ENCODE peak calls at places on chromosomes 4 and X, in eight cellular contexts. W, E, C, F, V, O, P and Q are unnamed samples.

GRCh38 chrX:850471-850916 is 219.9 kb downstream of the SHOX start:
- DNase-seq in W (peak; percentile 52), E (no peak), V (no peak), C (no peak), F (no peak), P (peak; percentile 4), O (no peak), Q (no peak)

GRCh38 chr4:88953400-88953799 is 103.6 kb downstream of the FAM13A start:
- DNase-seq in O (no peak), V (no peak), P (no peak), F (no peak), C (no peak), W (no peak), E (no peak), Q (no peak)

GRCh38 chrX:77398341-77398740 is 48.8 kb upstream of the FGF16 start:
- DNase-seq in O (no peak), F (no peak), W (no peak), C (no peak), V (no peak), P (no peak), E (no peak), Q (no peak)

GRCh38 chr4:40190880-40191815 is 5.7 kb upstream of the RHOH start:
- DNase-seq in F (no peak), C (no peak), E (no peak), O (no peak), V (no peak), W (peak; percentile 42), P (peak; percentile 75), Q (no peak)

GRCh38 chr4:86554641-86555040 is 39.5 kb upstream of the PTPN13 start:
- DNase-seq in W (no peak), P (no peak), E (no peak), V (no peak), F (no peak), C (no peak), O (no peak), Q (no peak)

GRCh38 chr4:151331276-151332042 is 6.1 kb upstream of the SH3D19 start:
- DNase-seq in W (no peak), V (no peak), P (peak; percentile 20), E (no peak), C (no peak), F (no peak), O (no peak), Q (no peak)

GRCh38 chrX:132940727-132941162 is 17.7 kb downstream of the HS6ST2 start:
- DNase-seq in W (no peak), P (peak; percentile 31), F (no peak), C (peak; percentile 4), O (no peak), V (no peak), E (no peak), Q (no peak)

GRCh38 chrX:17679820-17680219 is 57.5 kb upstream of the SCML1 start:
- DNase-seq in W (no peak), O (peak; percentile 29), V (no peak), C (no peak), P (no peak), E (no peak), F (no peak), Q (no peak)

GRCh38 chr4:16205298-16206164 is 20.7 kb downstream of the TAPT1 start:
- DNase-seq in W (no peak), O (no peak), F (no peak), E (no peak), C (no peak), V (peak; percentile 24), P (peak; percentile 31), Q (no peak)

GRCh38 chr4:121380448-121381147 is at the start of gene QRFPR:
- DNase-seq in V (no peak), W (peak; percentile 70), O (no peak), C (no peak), F (no peak), P (no peak), E (peak; percentile 73), Q (no peak)

GRCh38 chr4:150209140-150209829 is 131.0 kb downstream of the DCLK2 start:
- DNase-seq in C (peak; percentile 49), F (peak; percentile 80), W (peak; percentile 66), P (peak; percentile 41), O (peak; percentile 69), V (peak; percentile 73), E (no peak), Q (no peak)

GRCh38 chrX:17377047-17377692 is 2.2 kb downstream of the NHS start:
- DNase-seq in W (peak; percentile 48), O (peak; percentile 51), F (peak; percentile 86), P (no peak), V (peak; percentile 1), E (no peak), C (peak; percentile 40), Q (no peak)

GRCh38 chr4:82528868-82529267 is 32.9 kb downstream of the TMEM150C start:
- DNase-seq in C (no peak), W (no peak), P (peak; percentile 23), O (no peak), V (no peak), F (no peak), E (no peak), Q (no peak)

GRCh38 chr4:98572697-98573096 is 85.7 kb downstream of the TSPAN5 start:
- DNase-seq in P (no peak), F (no peak), O (no peak), W (no peak), E (no peak), C (no peak), V (no peak), Q (no peak)

GRCh38 chrX:114581528-114582263 is 2.2 kb upstream of the HTR2C start:
- DNase-seq in V (no peak), F (no peak), C (no peak), E (no peak), O (no peak), W (peak; percentile 50), P (no peak), Q (no peak)

GRCh38 chr4:181685911-181686310 is 557.3 kb upstream of the TENM3 start:
- DNase-seq in O (no peak), W (no peak), F (no peak), C (no peak), V (no peak), P (no peak), E (no peak), Q (no peak)

GRCh38 chr4:95798003-95798402 is 41.9 kb upstream of the PDHA2 start:
- DNase-seq in C (no peak), E (no peak), P (no peak), O (no peak), W (no peak), F (no peak), V (no peak), Q (no peak)

GRCh38 chr4:16967722-16968121 is 69.3 kb upstream of the LDB2 start:
- DNase-seq in E (no peak), F (peak; percentile 87), O (peak; percentile 23), C (no peak), P (no peak), V (peak; percentile 11), W (no peak), Q (no peak)

GRCh38 chr4:86935499-86935832 is 655 bp downstream of the AFF1 start:
- DNase-seq in P (no peak), V (no peak), F (no peak), W (no peak), E (no peak), O (no peak), C (no peak), Q (peak; percentile 92)

GRCh38 chrX:110407910-110408545 is 49.4 kb downstream of the RTL9 start:
- DNase-seq in C (peak; percentile 39), V (peak; percentile 29), E (no peak), O (peak; percentile 28), P (peak; percentile 37), W (peak; percentile 62), F (no peak), Q (no peak)

GRCh38 chr4:153497988-153498967 is 32.1 kb downstream of the TMEM131L start:
- DNase-seq in W (peak; percentile 41), E (no peak), O (no peak), F (no peak), V (no peak), C (no peak), P (no peak), Q (no peak)
- H3K27ac ChIP-seq in W (no peak overlapping the region), E (peak overlapping the region; percentile 67), O (peak overlapping the region; percentile 63), F (peak overlapping the region; percentile 74), V (no peak overlapping the region), C (no peak overlapping the region), P (no peak overlapping the region), Q (peak overlapping the region; percentile 37)

DNA sequence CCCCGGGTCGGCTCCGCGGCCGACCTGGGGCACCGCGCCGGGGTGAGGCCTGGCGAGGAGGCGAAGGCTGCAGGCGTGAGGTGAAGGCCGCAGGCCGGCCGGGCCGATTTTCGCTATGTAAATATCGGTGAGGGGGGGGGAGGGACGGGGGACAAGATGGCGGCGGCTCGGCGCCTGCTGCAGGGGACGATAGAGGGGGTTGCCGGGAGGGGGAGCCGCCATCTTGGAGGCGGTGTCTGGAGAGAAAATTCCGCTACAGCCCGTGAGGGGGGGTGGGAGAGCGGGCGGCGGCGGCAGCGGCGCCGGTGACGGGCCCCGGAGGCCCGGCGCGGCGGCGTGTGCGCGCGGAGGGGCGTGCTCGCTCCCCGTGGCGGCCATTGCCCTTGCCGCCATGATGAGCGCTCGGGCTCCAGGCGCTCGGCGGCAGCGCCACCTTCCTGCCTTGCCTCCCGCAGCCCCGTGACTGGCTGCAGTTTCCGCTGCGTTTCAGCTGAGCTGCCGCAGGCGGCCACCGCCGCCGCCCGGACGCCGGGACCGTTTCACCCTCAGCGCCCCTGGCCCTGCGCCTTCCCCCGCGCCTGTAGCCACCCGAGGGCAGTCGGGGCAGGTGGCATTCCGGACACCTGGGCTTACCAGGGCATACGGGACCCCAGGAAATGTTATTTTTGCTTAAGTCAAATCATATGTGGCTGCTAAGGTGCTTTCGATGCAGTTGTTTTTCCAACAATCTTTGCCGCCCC is 692 bp downstream of the ZFX start:
- DNase-seq in O (peak; percentile 95), V (peak; percentile 68), C (peak; percentile 61), F (peak; percentile 97), P (peak; percentile 67), E (peak; percentile 98), W (peak; percentile 68), Q (peak; percentile 95)
- TF ChIP-seq POLR2AphosphoS5 in O (peak; percentile 66), V (peak; percentile 48), C (peak; percentile 62), F (peak; percentile 66), P (peak; percentile 35), E (peak; percentile 87), W (peak; percentile 60), Q (no peak)

DNA sequence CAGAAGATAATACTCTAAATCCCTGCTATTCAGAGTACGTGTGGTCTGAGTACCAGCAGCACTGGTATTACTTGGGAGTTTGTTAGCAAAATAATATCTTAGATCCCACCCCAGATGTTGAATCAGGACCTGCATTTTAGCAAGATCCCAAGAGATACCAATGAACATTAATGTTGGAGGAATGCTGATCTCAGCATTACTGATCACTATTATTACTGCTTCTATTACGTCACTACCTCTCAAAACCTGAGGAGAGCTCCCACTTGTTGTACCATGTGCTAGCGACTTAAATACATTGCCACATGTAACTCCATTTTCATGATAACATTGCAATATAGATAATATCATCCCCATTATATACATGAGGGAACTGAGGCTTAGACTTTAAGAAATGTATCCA is 185.2 kb downstream of the SPRY1 start:
- DNase-seq in C (no peak), V (no peak), F (no peak), O (no peak), P (no peak), E (no peak), W (no peak), Q (no peak)
- H3K27ac ChIP-seq in C (no peak overlapping the region), V (no peak overlapping the region), F (no peak overlapping the region), O (no peak overlapping the region), P (no peak overlapping the region), E (no peak overlapping the region), W (no peak overlapping the region), Q (no peak overlapping the region)

DNA sequence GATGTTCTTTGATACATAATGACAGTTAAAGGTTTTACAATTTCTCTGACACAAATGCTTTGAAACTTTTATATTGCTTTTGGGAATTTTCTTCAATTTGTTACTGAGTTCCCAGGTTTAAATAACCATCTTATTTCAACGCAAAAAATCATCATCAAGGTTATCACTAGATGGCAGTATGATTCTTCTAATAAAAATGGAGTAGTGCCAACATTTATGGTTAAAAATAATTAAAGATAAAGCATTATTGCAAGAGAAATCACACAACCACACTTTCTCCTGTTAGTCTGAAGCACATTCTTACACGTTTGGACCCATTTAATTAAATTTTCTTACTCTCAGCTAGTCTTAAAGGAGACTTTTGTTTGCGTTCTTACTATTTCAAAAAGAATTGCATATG is 611.3 kb upstream of the CPXCR1 start:
- DNase-seq in O (no peak), W (no peak), F (no peak), E (no peak), V (peak; percentile 1), P (peak; percentile 1), C (no peak), Q (no peak)
- TF ChIP-seq POLR2AphosphoS5 in O (no peak), W (no peak), F (no peak), E (no peak), V (no peak), P (no peak), C (no peak), Q (no peak)